ENCODE peak calls at places on chromosomes 13 and 19, in five cellular contexts. L, S, A, K and Q are unnamed samples.

GRCh38 chr13:85724554-85725432 is 74.4 kb downstream of the SLITRK6 start:
- DNase-seq in L (no peak), S (no peak), A (peak), K (no peak), Q (no peak)

GRCh38 chr13:48770372-48770771 is 116.6 kb downstream of the CYSLTR2 start:
- DNase-seq in L (no peak), S (no peak), A (no peak), K (no peak), Q (no peak)

GRCh38 chr19:30017172-30017571 is 75.1 kb downstream of the URI1 start:
- DNase-seq in L (no peak), S (no peak), A (no peak), K (no peak), Q (no peak)

GRCh38 chr13:90105276-90105675 is 1242.2 kb upstream of the MIR17HG start:
- DNase-seq in L (no peak), S (no peak), A (no peak), K (no peak), Q (no peak)

GRCh38 chr19:5358173-5358800 is 17.7 kb upstream of the PTPRS start:
- DNase-seq in L (no peak), S (peak), A (peak), K (no peak), Q (no peak)

GRCh38 chr19:5093297-5093858 is 124.5 kb downstream of the KDM4B start:
- DNase-seq in L (no peak), S (peak), A (no peak), K (no peak), Q (no peak)

GRCh38 chr13:80276371-80277289 is 64.3 kb downstream of the SPRY2 start:
- DNase-seq in L (peak), S (peak), A (peak), K (peak), Q (no peak)

GRCh38 chr19:5001547-5002131 is 32.7 kb downstream of the KDM4B start:
- DNase-seq in L (no peak), S (peak), A (peak), K (no peak), Q (peak)

GRCh38 chr13:90630716-90631115 is 716.8 kb upstream of the MIR17HG start:
- DNase-seq in L (no peak), S (no peak), A (no peak), K (no peak), Q (no peak)

GRCh38 chr19:35509861-35510625 is 3.4 kb downstream of the DMKN start:
- DNase-seq in L (peak), S (peak), A (peak), K (peak), Q (peak)

GRCh38 chr13:105165449-105166125 is 1369.9 kb downstream of the EFNB2 start:
- DNase-seq in L (no peak), S (no peak), A (no peak), K (no peak), Q (no peak)

GRCh38 chr13:113172419-113172926 is 14.0 kb downstream of the PROZ start:
- DNase-seq in L (no peak), S (no peak), A (no peak), K (no peak), Q (no peak)

GRCh38 chr13:32639502-32640105 is 53.4 kb downstream of the PDS5B start:
- DNase-seq in L (peak), S (peak), A (peak), K (no peak), Q (no peak)

GRCh38 chr13:78317030-78317429 is 286.3 kb downstream of the POU4F1 start:
- DNase-seq in L (peak), S (peak), A (no peak), K (no peak), Q (no peak)

GRCh38 chr13:110507678-110508381 is 53.7 kb downstream of the RAB20 start:
- DNase-seq in L (no peak), S (peak), A (no peak), K (no peak), Q (no peak)

GRCh38 chr19:20367811-20368294 is 197.7 kb downstream of the ZNF737 start:
- DNase-seq in L (peak), S (peak), A (no peak), K (no peak), Q (peak)

GRCh38 chr19:47671499-47671898 is 41.7 kb upstream of the EHD2 start:
- DNase-seq in L (no peak), S (no peak), A (no peak), K (no peak), Q (no peak)

GRCh38 chr19:31518626-31519025 is 169.4 kb upstream of the TSHZ3 start:
- DNase-seq in L (no peak), S (peak), A (no peak), K (no peak), Q (no peak)

GRCh38 chr13:44155422-44156293 is 218.0 kb upstream of the SERP2 start:
- DNase-seq in L (no peak), S (peak), A (peak), K (no peak), Q (peak)

GRCh38 chr19:39078436-39079200 is 5.5 kb upstream of the ACP7 start:
- DNase-seq in L (no peak), S (peak), A (peak), K (no peak), Q (no peak)

GRCh38 chr13:33080962-33081655 is 64.9 kb downstream of the KL start:
- DNase-seq in L (no peak), S (no peak), A (no peak), K (no peak), Q (no peak)

GRCh38 chr19:16661480-16662034 is 618 bp downstream of the TMEM38A start:
- DNase-seq in L (no peak), S (peak), A (no peak), K (no peak), Q (peak)

GRCh38 chr13:91516799-91517198 is 118.4 kb downstream of the GPC5 start:
- DNase-seq in L (no peak), S (no peak), A (no peak), K (no peak), Q (no peak)

GRCh38 chr13:100921139-100921538 is 246.5 kb upstream of the TMTC4 start:
- DNase-seq in L (no peak), S (no peak), A (peak), K (no peak), Q (no peak)

GRCh38 chr13:53781941-53782340 is 753.3 kb downstream of the OLFM4 start:
- DNase-seq in L (peak), S (no peak), A (no peak), K (no peak), Q (peak)

GRCh38 chr19:49057636-49058234 is at the start of gene CGB7:
- DNase-seq in L (peak), S (peak), A (peak), K (no peak), Q (peak)

GRCh38 chr19:10975374-10976036 is 14.7 kb downstream of the SMARCA4 start:
- DNase-seq in L (no peak), S (peak), A (peak), K (no peak), Q (no peak)

GRCh38 chr13:26186995-26187394 is 35.1 kb downstream of the RNF6 start:
- DNase-seq in L (no peak), S (peak), A (no peak), K (no peak), Q (peak)

GRCh38 chr19:48812094-48812929 is 1.5 kb upstream of the BCAT2 start:
- DNase-seq in L (peak), S (peak), A (peak), K (no peak), Q (peak)

GRCh38 chr13:46799139-46799538 is 2.2 kb upstream of the ESD start:
- DNase-seq in L (no peak), S (no peak), A (no peak), K (no peak), Q (no peak)

GRCh38 chr19:367963-368623 is 23.5 kb upstream of the MIER2 start:
- DNase-seq in L (no peak), S (no peak), A (no peak), K (no peak), Q (peak)
- H4K91ac ChIP-seq in L (no peak), S (no peak), A (no peak), K (no peak), Q (no peak)

GRCh38 chr19:18920400-18920799 is 885 bp downstream of the DDX49 start:
- DNase-seq in L (no peak), S (no peak), A (no peak), K (no peak), Q (no peak)
- H4K91ac ChIP-seq in L (no peak), S (no peak), A (peak), K (no peak), Q (no peak)

GRCh38 chr13:97263160-97263559 is 41.0 kb downstream of the MBNL2 start:
- DNase-seq in L (no peak), S (no peak), A (no peak), K (no peak), Q (no peak)

GRCh38 chr13:97258801-97259200 is 36.7 kb downstream of the MBNL2 start:
- DNase-seq in L (no peak), S (no peak), A (peak), K (no peak), Q (no peak)

GRCh38 chr13:97262058-97262457 is 39.9 kb downstream of the MBNL2 start:
- DNase-seq in L (no peak), S (peak), A (no peak), K (no peak), Q (no peak)

GRCh38 chr13:97259787-97260641 is 37.9 kb downstream of the MBNL2 start:
- DNase-seq in L (no peak), S (peak), A (peak), K (no peak), Q (no peak)

DNA sequence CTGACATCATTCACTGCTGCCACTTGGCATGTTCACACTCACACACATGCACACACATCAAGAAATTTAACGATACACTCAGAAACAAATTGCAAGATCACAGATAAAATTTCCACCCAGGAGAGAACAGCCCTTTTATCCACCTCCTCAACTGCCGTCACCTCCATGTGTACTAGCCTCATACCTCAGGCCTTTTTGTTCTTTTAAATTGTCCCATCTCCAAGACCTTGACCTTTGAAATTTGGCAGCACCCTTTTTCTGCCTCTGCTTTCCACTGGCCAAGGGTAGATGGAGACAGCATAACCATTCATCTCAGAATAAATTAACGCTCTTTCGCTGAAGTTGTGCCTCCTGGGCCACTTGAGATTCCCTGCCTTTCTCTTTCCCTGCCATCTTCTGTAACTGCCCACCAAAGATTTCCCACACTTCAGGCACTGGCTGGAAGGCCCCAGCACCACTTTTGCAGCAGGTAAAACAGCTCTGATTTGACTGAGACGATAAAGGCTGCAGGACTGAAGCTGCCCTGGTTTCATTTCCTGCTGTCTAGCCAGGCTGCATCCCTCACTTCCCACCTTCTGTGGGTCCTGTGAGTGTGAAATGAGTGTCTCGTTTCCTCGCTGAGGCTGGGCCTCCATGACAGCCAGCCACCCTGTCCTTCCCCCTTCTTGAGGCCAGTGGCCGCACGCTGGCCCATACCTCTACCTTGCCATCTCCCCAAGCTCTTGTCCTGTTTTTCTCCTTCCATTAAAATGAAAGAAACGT is 39.3 kb downstream of the MBNL2 start:
- DNase-seq in L (no peak), S (no peak), A (no peak), K (no peak), Q (no peak)
- H4K91ac ChIP-seq in L (no peak), S (peak), A (peak), K (no peak), Q (no peak)

GRCh38 chr19:46413262-46414031 is at the start of gene CCDC8:
- DNase-seq in L (peak), S (peak), A (peak), K (peak), Q (peak)
- H4K91ac ChIP-seq in L (no peak), S (peak), A (peak), K (peak), Q (no peak)

GRCh38 chr13:95181586-95181985 is 119.7 kb downstream of the ABCC4 start:
- DNase-seq in L (no peak), S (no peak), A (no peak), K (no peak), Q (no peak)
- H4K91ac ChIP-seq in L (no peak), S (no peak), A (no peak), K (no peak), Q (no peak)

GRCh38 chr19:3403489-3404323 is 37.3 kb downstream of the NFIC start:
- DNase-seq in L (no peak), S (no peak), A (peak), K (no peak), Q (no peak)
- H4K91ac ChIP-seq in L (no peak), S (no peak), A (peak), K (peak), Q (no peak)

DNA sequence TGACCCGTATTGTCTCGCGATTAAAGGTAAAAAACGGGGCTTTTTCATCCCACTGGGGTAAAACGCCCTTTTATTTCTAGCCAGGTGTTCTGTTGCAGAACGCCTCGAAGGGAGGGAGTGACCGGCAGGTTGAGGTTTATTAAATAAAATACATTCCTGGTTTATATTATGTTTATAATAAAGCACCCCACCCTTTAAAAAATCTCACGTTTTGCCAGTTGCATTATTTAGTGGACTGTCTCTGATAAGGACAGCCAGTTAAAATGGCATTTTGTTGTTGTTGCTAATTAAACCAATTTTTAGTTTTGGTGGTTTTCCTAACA is 25.1 kb upstream of the ZNF850 start:
- DNase-seq in L (no peak), S (no peak), A (no peak), K (no peak), Q (no peak)
- H4K91ac ChIP-seq in L (no peak), S (peak), A (no peak), K (no peak), Q (no peak)